ENCODE peak calls at places on chromosome 15, in seven cellular contexts. One of them, this sample, is unnamed.

GRCh38 chr15:29021901-29022300 is 136.1 kb downstream of the APBA2 start:
- DNase-seq in M059J: no peak
- DNase-seq in stimulated activated CD8-positive, alpha-beta memory T cell treated with anti-CD3 and anti-CD28 coated beads, Interleukin-4, amount 100 ng/mL, for 48 hours: no peak
- DNase-seq in activated CD4-positive, alpha-beta T cell treated with anti-CD3 and anti-CD28 coated beads for 36 hours: no peak
- DNase-seq in GM20000: no peak
- DNase-seq in NCI-H1105 treated with DMSO at 0.1 percent for 48 hours: no peak
- DNase-seq in SK-N-DZ: no peak
- DNase-seq in this sample: no peak

GRCh38 chr15:50259276-50259675 is 6.2 kb downstream of the HDC start:
- DNase-seq in M059J: no peak
- DNase-seq in stimulated activated CD8-positive, alpha-beta memory T cell treated with anti-CD3 and anti-CD28 coated beads, Interleukin-4, amount 100 ng/mL, for 48 hours: no peak
- DNase-seq in activated CD4-positive, alpha-beta T cell treated with anti-CD3 and anti-CD28 coated beads for 36 hours: no peak
- DNase-seq in GM20000: no peak
- DNase-seq in NCI-H1105 treated with DMSO at 0.1 percent for 48 hours: no peak
- DNase-seq in SK-N-DZ: no peak
- DNase-seq in this sample: no peak

GRCh38 chr15:27064080-27064479 is 93.1 kb downstream of the GABRG3 start:
- DNase-seq in M059J: no peak
- DNase-seq in stimulated activated CD8-positive, alpha-beta memory T cell treated with anti-CD3 and anti-CD28 coated beads, Interleukin-4, amount 100 ng/mL, for 48 hours: no peak
- DNase-seq in activated CD4-positive, alpha-beta T cell treated with anti-CD3 and anti-CD28 coated beads for 36 hours: no peak
- DNase-seq in GM20000: no peak
- DNase-seq in NCI-H1105 treated with DMSO at 0.1 percent for 48 hours: no peak
- DNase-seq in SK-N-DZ: no peak
- DNase-seq in this sample: no peak

GRCh38 chr15:61880079-61880478 is 180.2 kb downstream of the VPS13C start:
- DNase-seq in M059J: no peak
- DNase-seq in stimulated activated CD8-positive, alpha-beta memory T cell treated with anti-CD3 and anti-CD28 coated beads, Interleukin-4, amount 100 ng/mL, for 48 hours: no peak
- DNase-seq in activated CD4-positive, alpha-beta T cell treated with anti-CD3 and anti-CD28 coated beads for 36 hours: no peak
- DNase-seq in GM20000: no peak
- DNase-seq in NCI-H1105 treated with DMSO at 0.1 percent for 48 hours: peak; percentile 99
- DNase-seq in SK-N-DZ: no peak
- DNase-seq in this sample: no peak

GRCh38 chr15:73985101-73985873 is 6.8 kb downstream of the STOML1 start:
- DNase-seq in M059J: peak; percentile 48
- DNase-seq in stimulated activated CD8-positive, alpha-beta memory T cell treated with anti-CD3 and anti-CD28 coated beads, Interleukin-4, amount 100 ng/mL, for 48 hours: peak; percentile 28
- DNase-seq in activated CD4-positive, alpha-beta T cell treated with anti-CD3 and anti-CD28 coated beads for 36 hours: no peak
- DNase-seq in GM20000: no peak
- DNase-seq in NCI-H1105 treated with DMSO at 0.1 percent for 48 hours: no peak
- DNase-seq in SK-N-DZ: no peak
- DNase-seq in this sample: peak; percentile 86

GRCh38 chr15:67820992-67821783 is 4.1 kb upstream of the SKOR1 start:
- DNase-seq in M059J: peak; percentile 37
- DNase-seq in stimulated activated CD8-positive, alpha-beta memory T cell treated with anti-CD3 and anti-CD28 coated beads, Interleukin-4, amount 100 ng/mL, for 48 hours: peak; percentile 59
- DNase-seq in activated CD4-positive, alpha-beta T cell treated with anti-CD3 and anti-CD28 coated beads for 36 hours: peak; percentile 69
- DNase-seq in GM20000: peak; percentile 81
- DNase-seq in NCI-H1105 treated with DMSO at 0.1 percent for 48 hours: no peak
- DNase-seq in SK-N-DZ: no peak
- DNase-seq in this sample: peak; percentile 38

GRCh38 chr15:62253294-62253693 is 88.2 kb upstream of the C2CD4B start:
- DNase-seq in M059J: peak; percentile 3
- DNase-seq in stimulated activated CD8-positive, alpha-beta memory T cell treated with anti-CD3 and anti-CD28 coated beads, Interleukin-4, amount 100 ng/mL, for 48 hours: no peak
- DNase-seq in activated CD4-positive, alpha-beta T cell treated with anti-CD3 and anti-CD28 coated beads for 36 hours: no peak
- DNase-seq in GM20000: no peak
- DNase-seq in NCI-H1105 treated with DMSO at 0.1 percent for 48 hours: no peak
- DNase-seq in SK-N-DZ: peak; percentile 31
- DNase-seq in this sample: peak; percentile 2

GRCh38 chr15:70025413-70026296 is 72.1 kb downstream of the TLE3 start:
- DNase-seq in M059J: no peak
- DNase-seq in stimulated activated CD8-positive, alpha-beta memory T cell treated with anti-CD3 and anti-CD28 coated beads, Interleukin-4, amount 100 ng/mL, for 48 hours: no peak
- DNase-seq in activated CD4-positive, alpha-beta T cell treated with anti-CD3 and anti-CD28 coated beads for 36 hours: no peak
- DNase-seq in GM20000: no peak
- DNase-seq in NCI-H1105 treated with DMSO at 0.1 percent for 48 hours: no peak
- DNase-seq in SK-N-DZ: no peak
- DNase-seq in this sample: no peak

GRCh38 chr15:39455502-39455991 is 125.3 kb upstream of the THBS1 start:
- DNase-seq in M059J: no peak
- DNase-seq in stimulated activated CD8-positive, alpha-beta memory T cell treated with anti-CD3 and anti-CD28 coated beads, Interleukin-4, amount 100 ng/mL, for 48 hours: no peak
- DNase-seq in activated CD4-positive, alpha-beta T cell treated with anti-CD3 and anti-CD28 coated beads for 36 hours: peak; percentile 10
- DNase-seq in GM20000: no peak
- DNase-seq in NCI-H1105 treated with DMSO at 0.1 percent for 48 hours: no peak
- DNase-seq in SK-N-DZ: peak; percentile 6
- DNase-seq in this sample: peak; percentile 7

GRCh38 chr15:92200891-92201290 is 192.8 kb upstream of the ST8SIA2 start:
- DNase-seq in M059J: no peak
- DNase-seq in stimulated activated CD8-positive, alpha-beta memory T cell treated with anti-CD3 and anti-CD28 coated beads, Interleukin-4, amount 100 ng/mL, for 48 hours: no peak
- DNase-seq in activated CD4-positive, alpha-beta T cell treated with anti-CD3 and anti-CD28 coated beads for 36 hours: no peak
- DNase-seq in GM20000: no peak
- DNase-seq in NCI-H1105 treated with DMSO at 0.1 percent for 48 hours: no peak
- DNase-seq in SK-N-DZ: no peak
- DNase-seq in this sample: no peak

GRCh38 chr15:62734706-62735105 is 307.8 kb upstream of the TPM1 start:
- DNase-seq in M059J: no peak
- DNase-seq in stimulated activated CD8-positive, alpha-beta memory T cell treated with anti-CD3 and anti-CD28 coated beads, Interleukin-4, amount 100 ng/mL, for 48 hours: no peak
- DNase-seq in activated CD4-positive, alpha-beta T cell treated with anti-CD3 and anti-CD28 coated beads for 36 hours: no peak
- DNase-seq in GM20000: no peak
- DNase-seq in NCI-H1105 treated with DMSO at 0.1 percent for 48 hours: no peak
- DNase-seq in SK-N-DZ: no peak
- DNase-seq in this sample: no peak

GRCh38 chr15:79091204-79091867 is 756 bp upstream of the RASGRF1 start:
- DNase-seq in M059J: peak; percentile 14
- DNase-seq in stimulated activated CD8-positive, alpha-beta memory T cell treated with anti-CD3 and anti-CD28 coated beads, Interleukin-4, amount 100 ng/mL, for 48 hours: peak; percentile 43
- DNase-seq in activated CD4-positive, alpha-beta T cell treated with anti-CD3 and anti-CD28 coated beads for 36 hours: peak; percentile 61
- DNase-seq in GM20000: peak; percentile 44
- DNase-seq in NCI-H1105 treated with DMSO at 0.1 percent for 48 hours: peak; percentile 8
- DNase-seq in SK-N-DZ: peak; percentile 20
- DNase-seq in this sample: peak; percentile 5

GRCh38 chr15:87212041-87212440 is 1044.5 kb downstream of the NTRK3 start:
- DNase-seq in M059J: peak; percentile 73
- DNase-seq in stimulated activated CD8-positive, alpha-beta memory T cell treated with anti-CD3 and anti-CD28 coated beads, Interleukin-4, amount 100 ng/mL, for 48 hours: no peak
- DNase-seq in activated CD4-positive, alpha-beta T cell treated with anti-CD3 and anti-CD28 coated beads for 36 hours: no peak
- DNase-seq in GM20000: no peak
- DNase-seq in NCI-H1105 treated with DMSO at 0.1 percent for 48 hours: no peak
- DNase-seq in SK-N-DZ: no peak
- DNase-seq in this sample: no peak

GRCh38 chr15:52252781-52253180 is 42.8 kb downstream of the MYO5C start:
- DNase-seq in M059J: peak; percentile 93
- DNase-seq in stimulated activated CD8-positive, alpha-beta memory T cell treated with anti-CD3 and anti-CD28 coated beads, Interleukin-4, amount 100 ng/mL, for 48 hours: no peak
- DNase-seq in activated CD4-positive, alpha-beta T cell treated with anti-CD3 and anti-CD28 coated beads for 36 hours: no peak
- DNase-seq in GM20000: no peak
- DNase-seq in NCI-H1105 treated with DMSO at 0.1 percent for 48 hours: no peak
- DNase-seq in SK-N-DZ: no peak
- DNase-seq in this sample: peak; percentile 95

GRCh38 chr15:41429003-41429890 is 12.4 kb downstream of the RTF1 start:
- DNase-seq in M059J: no peak
- DNase-seq in stimulated activated CD8-positive, alpha-beta memory T cell treated with anti-CD3 and anti-CD28 coated beads, Interleukin-4, amount 100 ng/mL, for 48 hours: peak; percentile 29
- DNase-seq in activated CD4-positive, alpha-beta T cell treated with anti-CD3 and anti-CD28 coated beads for 36 hours: peak; percentile 20
- DNase-seq in GM20000: peak; percentile 62
- DNase-seq in NCI-H1105 treated with DMSO at 0.1 percent for 48 hours: no peak
- DNase-seq in SK-N-DZ: no peak
- DNase-seq in this sample: no peak

GRCh38 chr15:65008989-65009388 is 19.3 kb upstream of the SPG21 start:
- DNase-seq in M059J: no peak
- DNase-seq in stimulated activated CD8-positive, alpha-beta memory T cell treated with anti-CD3 and anti-CD28 coated beads, Interleukin-4, amount 100 ng/mL, for 48 hours: no peak
- DNase-seq in activated CD4-positive, alpha-beta T cell treated with anti-CD3 and anti-CD28 coated beads for 36 hours: no peak
- DNase-seq in GM20000: no peak
- DNase-seq in NCI-H1105 treated with DMSO at 0.1 percent for 48 hours: peak; percentile 11
- DNase-seq in SK-N-DZ: no peak
- DNase-seq in this sample: no peak

GRCh38 chr15:31977812-31978662 is 52.3 kb upstream of the CHRNA7 start:
- DNase-seq in M059J: peak; percentile 28
- DNase-seq in stimulated activated CD8-positive, alpha-beta memory T cell treated with anti-CD3 and anti-CD28 coated beads, Interleukin-4, amount 100 ng/mL, for 48 hours: peak; percentile 79
- DNase-seq in activated CD4-positive, alpha-beta T cell treated with anti-CD3 and anti-CD28 coated beads for 36 hours: peak; percentile 78
- DNase-seq in GM20000: peak; percentile 53
- DNase-seq in NCI-H1105 treated with DMSO at 0.1 percent for 48 hours: peak; percentile 29
- DNase-seq in SK-N-DZ: peak; percentile 80
- DNase-seq in this sample: peak; percentile 54

GRCh38 chr15:87609474-87609873 is 647.1 kb downstream of the NTRK3 start:
- DNase-seq in M059J: peak; percentile 89
- DNase-seq in stimulated activated CD8-positive, alpha-beta memory T cell treated with anti-CD3 and anti-CD28 coated beads, Interleukin-4, amount 100 ng/mL, for 48 hours: no peak
- DNase-seq in activated CD4-positive, alpha-beta T cell treated with anti-CD3 and anti-CD28 coated beads for 36 hours: no peak
- DNase-seq in GM20000: no peak
- DNase-seq in NCI-H1105 treated with DMSO at 0.1 percent for 48 hours: no peak
- DNase-seq in SK-N-DZ: no peak
- DNase-seq in this sample: peak; percentile 42

GRCh38 chr15:95757171-95757570 is 573.3 kb upstream of the NR2F2 start:
- DNase-seq in M059J: no peak
- DNase-seq in stimulated activated CD8-positive, alpha-beta memory T cell treated with anti-CD3 and anti-CD28 coated beads, Interleukin-4, amount 100 ng/mL, for 48 hours: no peak
- DNase-seq in activated CD4-positive, alpha-beta T cell treated with anti-CD3 and anti-CD28 coated beads for 36 hours: no peak
- DNase-seq in GM20000: no peak
- DNase-seq in NCI-H1105 treated with DMSO at 0.1 percent for 48 hours: no peak
- DNase-seq in SK-N-DZ: no peak
- DNase-seq in this sample: no peak

GRCh38 chr15:100824211-100824610 is 55.4 kb upstream of the ALDH1A3 start:
- DNase-seq in M059J: no peak
- DNase-seq in stimulated activated CD8-positive, alpha-beta memory T cell treated with anti-CD3 and anti-CD28 coated beads, Interleukin-4, amount 100 ng/mL, for 48 hours: no peak
- DNase-seq in activated CD4-positive, alpha-beta T cell treated with anti-CD3 and anti-CD28 coated beads for 36 hours: no peak
- DNase-seq in GM20000: no peak
- DNase-seq in NCI-H1105 treated with DMSO at 0.1 percent for 48 hours: no peak
- DNase-seq in SK-N-DZ: no peak
- DNase-seq in this sample: no peak

GRCh38 chr15:58065011-58065444 is 483 bp downstream of the ALDH1A2 start:
- DNase-seq in M059J: no peak
- DNase-seq in stimulated activated CD8-positive, alpha-beta memory T cell treated with anti-CD3 and anti-CD28 coated beads, Interleukin-4, amount 100 ng/mL, for 48 hours: no peak
- DNase-seq in activated CD4-positive, alpha-beta T cell treated with anti-CD3 and anti-CD28 coated beads for 36 hours: peak; percentile 7
- DNase-seq in GM20000: no peak
- DNase-seq in NCI-H1105 treated with DMSO at 0.1 percent for 48 hours: no peak
- DNase-seq in SK-N-DZ: no peak
- DNase-seq in this sample: peak; percentile 20

GRCh38 chr15:84606653-84607120 is 5.9 kb downstream of the ZSCAN2 start:
- DNase-seq in M059J: no peak
- DNase-seq in stimulated activated CD8-positive, alpha-beta memory T cell treated with anti-CD3 and anti-CD28 coated beads, Interleukin-4, amount 100 ng/mL, for 48 hours: no peak
- DNase-seq in activated CD4-positive, alpha-beta T cell treated with anti-CD3 and anti-CD28 coated beads for 36 hours: no peak
- DNase-seq in GM20000: no peak
- DNase-seq in NCI-H1105 treated with DMSO at 0.1 percent for 48 hours: no peak
- DNase-seq in SK-N-DZ: no peak
- DNase-seq in this sample: peak; percentile 27

GRCh38 chr15:96728591-96728990 is 398.1 kb downstream of the NR2F2 start:
- DNase-seq in M059J: no peak
- DNase-seq in stimulated activated CD8-positive, alpha-beta memory T cell treated with anti-CD3 and anti-CD28 coated beads, Interleukin-4, amount 100 ng/mL, for 48 hours: no peak
- DNase-seq in activated CD4-positive, alpha-beta T cell treated with anti-CD3 and anti-CD28 coated beads for 36 hours: no peak
- DNase-seq in GM20000: no peak
- DNase-seq in NCI-H1105 treated with DMSO at 0.1 percent for 48 hours: no peak
- DNase-seq in SK-N-DZ: no peak
- DNase-seq in this sample: no peak

GRCh38 chr15:50909044-50909342 is 510 bp downstream of the AP4E1 start:
- DNase-seq in M059J: no peak
- DNase-seq in stimulated activated CD8-positive, alpha-beta memory T cell treated with anti-CD3 and anti-CD28 coated beads, Interleukin-4, amount 100 ng/mL, for 48 hours: no peak
- DNase-seq in activated CD4-positive, alpha-beta T cell treated with anti-CD3 and anti-CD28 coated beads for 36 hours: no peak
- DNase-seq in GM20000: no peak
- DNase-seq in NCI-H1105 treated with DMSO at 0.1 percent for 48 hours: no peak
- DNase-seq in SK-N-DZ: no peak
- DNase-seq in this sample: no peak

GRCh38 chr15:73389539-73389938 is 20.8 kb upstream of the HCN4 start:
- DNase-seq in M059J: no peak
- DNase-seq in stimulated activated CD8-positive, alpha-beta memory T cell treated with anti-CD3 and anti-CD28 coated beads, Interleukin-4, amount 100 ng/mL, for 48 hours: no peak
- DNase-seq in activated CD4-positive, alpha-beta T cell treated with anti-CD3 and anti-CD28 coated beads for 36 hours: no peak
- DNase-seq in GM20000: no peak
- DNase-seq in NCI-H1105 treated with DMSO at 0.1 percent for 48 hours: no peak
- DNase-seq in SK-N-DZ: no peak
- DNase-seq in this sample: no peak

GRCh38 chr15:77107068-77107467 is 36.2 kb upstream of the TSPAN3 start:
- DNase-seq in M059J: no peak
- DNase-seq in stimulated activated CD8-positive, alpha-beta memory T cell treated with anti-CD3 and anti-CD28 coated beads, Interleukin-4, amount 100 ng/mL, for 48 hours: no peak
- DNase-seq in activated CD4-positive, alpha-beta T cell treated with anti-CD3 and anti-CD28 coated beads for 36 hours: no peak
- DNase-seq in GM20000: no peak
- DNase-seq in NCI-H1105 treated with DMSO at 0.1 percent for 48 hours: no peak
- DNase-seq in SK-N-DZ: no peak
- DNase-seq in this sample: no peak

GRCh38 chr15:77239892-77240608 is 169.1 kb upstream of the TSPAN3 start:
- DNase-seq in M059J: no peak
- DNase-seq in stimulated activated CD8-positive, alpha-beta memory T cell treated with anti-CD3 and anti-CD28 coated beads, Interleukin-4, amount 100 ng/mL, for 48 hours: no peak
- DNase-seq in activated CD4-positive, alpha-beta T cell treated with anti-CD3 and anti-CD28 coated beads for 36 hours: no peak
- DNase-seq in GM20000: no peak
- DNase-seq in NCI-H1105 treated with DMSO at 0.1 percent for 48 hours: no peak
- DNase-seq in SK-N-DZ: no peak
- DNase-seq in this sample: no peak

GRCh38 chr15:71201471-71201870 is 86.2 kb downstream of the THSD4 start:
- DNase-seq in M059J: no peak
- DNase-seq in stimulated activated CD8-positive, alpha-beta memory T cell treated with anti-CD3 and anti-CD28 coated beads, Interleukin-4, amount 100 ng/mL, for 48 hours: no peak
- DNase-seq in activated CD4-positive, alpha-beta T cell treated with anti-CD3 and anti-CD28 coated beads for 36 hours: no peak
- DNase-seq in GM20000: no peak
- DNase-seq in NCI-H1105 treated with DMSO at 0.1 percent for 48 hours: peak; percentile 99
- DNase-seq in SK-N-DZ: no peak
- DNase-seq in this sample: no peak

GRCh38 chr15:39641187-39641889 is 60.5 kb downstream of the THBS1 start:
- DNase-seq in M059J: no peak
- DNase-seq in stimulated activated CD8-positive, alpha-beta memory T cell treated with anti-CD3 and anti-CD28 coated beads, Interleukin-4, amount 100 ng/mL, for 48 hours: no peak
- DNase-seq in activated CD4-positive, alpha-beta T cell treated with anti-CD3 and anti-CD28 coated beads for 36 hours: no peak
- DNase-seq in GM20000: no peak
- DNase-seq in NCI-H1105 treated with DMSO at 0.1 percent for 48 hours: peak; percentile 53
- DNase-seq in SK-N-DZ: no peak
- DNase-seq in this sample: no peak

GRCh38 chr15:24954783-24955548 is at the start of the genes SNRPN and SNURF:
- DNase-seq in M059J: peak; percentile 78
- DNase-seq in stimulated activated CD8-positive, alpha-beta memory T cell treated with anti-CD3 and anti-CD28 coated beads, Interleukin-4, amount 100 ng/mL, for 48 hours: peak; percentile 75
- DNase-seq in activated CD4-positive, alpha-beta T cell treated with anti-CD3 and anti-CD28 coated beads for 36 hours: peak; percentile 83
- DNase-seq in GM20000: peak; percentile 59
- DNase-seq in NCI-H1105 treated with DMSO at 0.1 percent for 48 hours: no peak
- DNase-seq in SK-N-DZ: peak; percentile 75
- DNase-seq in this sample: peak; percentile 77

GRCh38 chr15:52566889-52567288 is 1.9 kb downstream of the ARPP19 start:
- DNase-seq in M059J: no peak
- DNase-seq in stimulated activated CD8-positive, alpha-beta memory T cell treated with anti-CD3 and anti-CD28 coated beads, Interleukin-4, amount 100 ng/mL, for 48 hours: no peak
- DNase-seq in activated CD4-positive, alpha-beta T cell treated with anti-CD3 and anti-CD28 coated beads for 36 hours: no peak
- DNase-seq in GM20000: no peak
- DNase-seq in NCI-H1105 treated with DMSO at 0.1 percent for 48 hours: no peak
- DNase-seq in SK-N-DZ: no peak
- DNase-seq in this sample: no peak

GRCh38 chr15:98154863-98155262 is 194.4 kb downstream of the ARRDC4 start:
- DNase-seq in M059J: peak; percentile 98
- DNase-seq in stimulated activated CD8-positive, alpha-beta memory T cell treated with anti-CD3 and anti-CD28 coated beads, Interleukin-4, amount 100 ng/mL, for 48 hours: no peak
- DNase-seq in activated CD4-positive, alpha-beta T cell treated with anti-CD3 and anti-CD28 coated beads for 36 hours: no peak
- DNase-seq in GM20000: no peak
- DNase-seq in NCI-H1105 treated with DMSO at 0.1 percent for 48 hours: no peak
- DNase-seq in SK-N-DZ: no peak
- DNase-seq in this sample: peak; percentile 92

GRCh38 chr15:67109141-67110034 is 44.0 kb downstream of the SMAD3 start:
- DNase-seq in M059J: peak; percentile 99
- DNase-seq in stimulated activated CD8-positive, alpha-beta memory T cell treated with anti-CD3 and anti-CD28 coated beads, Interleukin-4, amount 100 ng/mL, for 48 hours: no peak
- DNase-seq in activated CD4-positive, alpha-beta T cell treated with anti-CD3 and anti-CD28 coated beads for 36 hours: no peak
- DNase-seq in GM20000: peak; percentile 48
- DNase-seq in NCI-H1105 treated with DMSO at 0.1 percent for 48 hours: no peak
- DNase-seq in SK-N-DZ: no peak
- DNase-seq in this sample: peak; percentile 100

GRCh38 chr15:83844742-83845141 is 190.8 kb downstream of the ADAMTSL3 start:
- DNase-seq in M059J: no peak
- DNase-seq in stimulated activated CD8-positive, alpha-beta memory T cell treated with anti-CD3 and anti-CD28 coated beads, Interleukin-4, amount 100 ng/mL, for 48 hours: no peak
- DNase-seq in activated CD4-positive, alpha-beta T cell treated with anti-CD3 and anti-CD28 coated beads for 36 hours: no peak
- DNase-seq in GM20000: no peak
- DNase-seq in NCI-H1105 treated with DMSO at 0.1 percent for 48 hours: no peak
- DNase-seq in SK-N-DZ: no peak
- DNase-seq in this sample: no peak

GRCh38 chr15:83983634-83984458 is 251.7 kb upstream of the GOLGA6L4 start:
- DNase-seq in M059J: no peak
- DNase-seq in stimulated activated CD8-positive, alpha-beta memory T cell treated with anti-CD3 and anti-CD28 coated beads, Interleukin-4, amount 100 ng/mL, for 48 hours: no peak
- DNase-seq in activated CD4-positive, alpha-beta T cell treated with anti-CD3 and anti-CD28 coated beads for 36 hours: no peak
- DNase-seq in GM20000: peak; percentile 45
- DNase-seq in NCI-H1105 treated with DMSO at 0.1 percent for 48 hours: no peak
- DNase-seq in SK-N-DZ: no peak
- DNase-seq in this sample: no peak

GRCh38 chr15:101017041-101017754 is 98.0 kb downstream of the LRRK1 start:
- DNase-seq in M059J: no peak
- DNase-seq in stimulated activated CD8-positive, alpha-beta memory T cell treated with anti-CD3 and anti-CD28 coated beads, Interleukin-4, amount 100 ng/mL, for 48 hours: peak; percentile 23
- DNase-seq in activated CD4-positive, alpha-beta T cell treated with anti-CD3 and anti-CD28 coated beads for 36 hours: peak; percentile 25
- DNase-seq in GM20000: no peak
- DNase-seq in NCI-H1105 treated with DMSO at 0.1 percent for 48 hours: no peak
- DNase-seq in SK-N-DZ: no peak
- DNase-seq in this sample: no peak

This sample was measured in kidney tubule cell.